ENCODE peak calls at places on chromosomes 6 and 20, in nine cellular contexts. Q is psoas muscle; W is fibroblast of lung; G is adipocyte; B is GM23248; S is stimulated activated CD4-positive, alpha-beta T cell treated with anti-CD3 and anti-CD28 coated beads, Interleukin-12 subunit alpha, Interleukin-12 subunit beta, amount 100 ng/mL, for 4 hours; D is T-helper 17 cell; L is NCI-H2081 treated with DMSO at 0.1 percent for 48 hours; V is NAMALWA. Z is an unnamed sample.

GRCh38 chr20:20500312-20500711 is 132.4 kb downstream of the INSM1 start:
- DNase-seq in Q (no peak), G (no peak), S (no peak), B (no peak), D (no peak), L (no peak), W (no peak), V (no peak), Z (no peak)

GRCh38 chr20:19974621-19975435 is 42.3 kb upstream of the NAA20 start:
- DNase-seq in G (peak; percentile 95), S (no peak), L (no peak), Q (peak; percentile 95), B (peak; percentile 96), V (no peak), D (no peak), W (peak; percentile 94), Z (peak; percentile 65)

GRCh38 chr20:45336530-45337366 is 11.5 kb downstream of the SDC4 start:
- DNase-seq in W (peak; percentile 97), V (no peak), S (no peak), G (peak; percentile 79), B (peak; percentile 99), Q (peak; percentile 87), D (no peak), L (no peak), Z (no peak)

GRCh38 chr6:104896914-104897313 is 37.2 kb upstream of the HACE1 start:
- DNase-seq in Q (no peak), W (no peak), L (no peak), D (no peak), S (no peak), G (peak; percentile 38), V (peak; percentile 40), B (peak; percentile 21), Z (no peak)

GRCh38 chr20:38131588-38132121 is 33.4 kb downstream of the TGM2 start:
- DNase-seq in S (no peak), D (no peak), V (no peak), B (no peak), W (no peak), Q (no peak), L (no peak), G (no peak), Z (no peak)

GRCh38 chr6:74871757-74872156 is 334.1 kb downstream of the COL12A1 start:
- DNase-seq in Q (no peak), L (no peak), D (no peak), G (peak; percentile 72), S (no peak), W (peak; percentile 89), B (peak; percentile 30), V (no peak), Z (no peak)

GRCh38 chr6:90896165-90896549 is 309.3 kb upstream of the MAP3K7 start:
- DNase-seq in L (no peak), W (peak; percentile 11), G (no peak), Q (no peak), D (no peak), B (no peak), S (no peak), V (no peak), Z (no peak)

GRCh38 chr20:37737806-37738442 is 44.1 kb downstream of the CTNNBL1 start:
- DNase-seq in Q (no peak), W (no peak), V (no peak), L (no peak), B (no peak), D (no peak), S (no peak), G (no peak), Z (no peak)

GRCh38 chr20:37521091-37521771 is at the start of gene NNAT:
- DNase-seq in B (no peak), W (no peak), D (no peak), G (no peak), Q (no peak), S (no peak), L (no peak), V (no peak), Z (no peak)

GRCh38 chr20:63704749-63705117 is 3.0 kb downstream of the ARFRP1 start:
- DNase-seq in L (no peak), D (no peak), Q (peak; percentile 49), S (no peak), G (no peak), V (no peak), B (no peak), W (no peak), Z (peak; percentile 42)

GRCh38 chr20:33721391-33722140 is 1.5 kb upstream of the PXMP4 start:
- DNase-seq in L (no peak), V (no peak), D (no peak), G (no peak), Q (no peak), B (no peak), W (no peak), S (no peak), Z (no peak)

GRCh38 chr6:110542311-110543024 is 66.1 kb upstream of the SLC22A16 start:
- DNase-seq in B (peak; percentile 43), D (no peak), Q (no peak), S (no peak), W (no peak), V (no peak), L (no peak), G (peak; percentile 42), Z (no peak)

GRCh38 chr6:134253681-134254080 is 64.2 kb downstream of the SGK1 start:
- DNase-seq in D (no peak), B (peak; percentile 83), G (peak; percentile 93), S (no peak), V (no peak), W (peak; percentile 71), L (no peak), Q (no peak), Z (no peak)

GRCh38 chr6:109461733-109462526 is 6.4 kb upstream of the MICAL1 start:
- DNase-seq in G (no peak), W (no peak), Q (no peak), S (no peak), D (no peak), B (peak; percentile 23), V (no peak), L (no peak), Z (no peak)

GRCh38 chr6:35236223-35236622 is 22.5 kb downstream of the SCUBE3 start:
- DNase-seq in Q (no peak), B (no peak), S (no peak), D (no peak), L (no peak), W (no peak), V (no peak), G (no peak), Z (no peak)

GRCh38 chr6:24721461-24722215 is 2.7 kb upstream of the C6orf62 start:
- DNase-seq in Q (no peak), S (no peak), B (peak; percentile 92), V (no peak), W (no peak), L (no peak), G (no peak), D (peak; percentile 69), Z (peak; percentile 94)

GRCh38 chr6:106730264-106730663 is 100.9 kb downstream of the QRSL1 start:
- DNase-seq in V (no peak), W (no peak), S (no peak), B (no peak), Q (no peak), G (no peak), L (no peak), D (no peak), Z (no peak)

GRCh38 chr6:36377594-36377993 is 9.9 kb downstream of the ETV7 start:
- DNase-seq in V (no peak), D (no peak), W (no peak), S (no peak), Q (no peak), B (no peak), G (no peak), L (no peak), Z (peak; percentile 33)

GRCh38 chr20:62258499-62259293 is 20.4 kb downstream of the OSBPL2 start:
- DNase-seq in L (no peak), W (peak; percentile 80), D (no peak), S (no peak), Q (peak; percentile 87), V (no peak), G (peak; percentile 70), B (peak; percentile 95), Z (no peak)

GRCh38 chr20:41009960-41010359 is 18.7 kb upstream of the TOP1 start:
- DNase-seq in S (no peak), G (peak; percentile 68), V (no peak), W (peak; percentile 75), Q (no peak), D (no peak), B (no peak), L (no peak), Z (no peak)

GRCh38 chr20:25541676-25542075 is 43.7 kb downstream of the NINL start:
- DNase-seq in B (peak; percentile 54), V (no peak), W (peak; percentile 6), L (no peak), D (no peak), Q (no peak), S (no peak), G (peak; percentile 44), Z (no peak)

GRCh38 chr6:36098920-36099647 is 31.2 kb upstream of the MAPK13 start:
- DNase-seq in B (no peak), G (no peak), L (no peak), V (no peak), Q (no peak), W (peak; percentile 15), S (no peak), D (no peak), Z (no peak)

GRCh38 chr6:167565884-167566491 is 241.1 kb downstream of the TTLL2 start:
- DNase-seq in G (no peak), Q (no peak), V (no peak), B (no peak), L (no peak), D (no peak), S (no peak), W (no peak), Z (no peak)

GRCh38 chr20:10708342-10709185 is 34.8 kb upstream of the JAG1 start:
- DNase-seq in D (no peak), W (peak; percentile 90), Q (no peak), B (peak; percentile 72), V (no peak), G (peak; percentile 84), L (no peak), S (no peak), Z (no peak)

GRCh38 chr20:3000852-3001523 is 42.4 kb upstream of the GNRH2 start:
- DNase-seq in Q (no peak), B (peak; percentile 67), D (no peak), W (peak; percentile 53), G (peak; percentile 7), V (peak; percentile 83), S (no peak), L (no peak), Z (no peak)

GRCh38 chr6:162237331-162237730 is 490.2 kb downstream of the PRKN start:
- DNase-seq in W (no peak), L (no peak), B (no peak), S (no peak), V (no peak), Q (no peak), G (no peak), D (no peak), Z (no peak)

GRCh38 chr6:33984466-33985332 is 161.2 kb downstream of the GRM4 start:
- DNase-seq in V (no peak), D (no peak), G (no peak), S (no peak), W (no peak), Q (no peak), L (no peak), B (no peak), Z (peak; percentile 35)

GRCh38 chr20:4730782-4731181 is 9.1 kb downstream of the PRND start:
- DNase-seq in B (peak; percentile 26), G (peak; percentile 39), Q (no peak), D (no peak), S (no peak), W (no peak), V (no peak), L (no peak), Z (no peak)

GRCh38 chr20:50574108-50574507 is 63.9 kb downstream of the PTPN1 start:
- DNase-seq in L (no peak), G (no peak), W (no peak), V (no peak), Q (no peak), S (no peak), B (no peak), D (no peak), Z (no peak)

GRCh38 chr6:34062156-34062555 is 83.7 kb downstream of the GRM4 start:
- DNase-seq in L (no peak), Q (no peak), G (no peak), D (no peak), V (no peak), B (no peak), W (no peak), S (no peak), Z (no peak)